ENCODE peak calls at places on chromosomes 11 and 22, in four cellular contexts. One of them, this sample, is unnamed.

GRCh38 chr11:120363436-120363835 is 27.2 kb downstream of the ARHGEF12 start:
- DNase-seq in fibroblast of lung: peak; percentile 52
- DNase-seq in ovary: no peak
- DNase-seq in PC-3: no peak
- DNase-seq in this sample: no peak

GRCh38 chr11:134856371-134856971 is 444.4 kb upstream of the B3GAT1 start:
- DNase-seq in PC-3: no peak
- DNase-seq in ovary: no peak
- DNase-seq in fibroblast of lung: no peak
- DNase-seq in this sample: no peak

GRCh38 chr11:34345991-34346480 is 11.8 kb downstream of the ABTB2 start:
- DNase-seq in fibroblast of lung: peak; percentile 87
- DNase-seq in PC-3: no peak
- DNase-seq in ovary: no peak
- DNase-seq in this sample: no peak

GRCh38 chr22:27461470-27461869 is 340.1 kb downstream of the MN1 start:
- DNase-seq in ovary: no peak
- DNase-seq in PC-3: peak; percentile 70
- DNase-seq in fibroblast of lung: peak; percentile 97
- DNase-seq in this sample: peak; percentile 68

GRCh38 chr11:395866-396265 is 1.9 kb downstream of the PKP3 start:
- DNase-seq in fibroblast of lung: no peak
- DNase-seq in PC-3: no peak
- DNase-seq in ovary: no peak
- DNase-seq in this sample: peak; percentile 41

GRCh38 chr11:132238331-132238730 is 867.9 kb downstream of the NTM start:
- DNase-seq in ovary: no peak
- DNase-seq in PC-3: no peak
- DNase-seq in fibroblast of lung: peak; percentile 38
- DNase-seq in this sample: no peak

GRCh38 chr22:44269117-44269498 is 43.6 kb downstream of the SHISAL1 start:
- DNase-seq in PC-3: no peak
- DNase-seq in fibroblast of lung: no peak
- DNase-seq in ovary: no peak
- DNase-seq in this sample: no peak

GRCh38 chr22:18012528-18012927 is 11.8 kb downstream of the MICAL3 start:
- DNase-seq in ovary: no peak
- DNase-seq in PC-3: peak; percentile 81
- DNase-seq in fibroblast of lung: peak; percentile 69
- DNase-seq in this sample: peak; percentile 82

GRCh38 chr11:124667601-124668000 is 5.9 kb downstream of the SIAE start:
- DNase-seq in ovary: no peak
- DNase-seq in PC-3: no peak
- DNase-seq in fibroblast of lung: no peak
- DNase-seq in this sample: no peak

GRCh38 chr22:33654173-33654890 is 265.9 kb downstream of the LARGE1 start:
- DNase-seq in ovary: no peak
- DNase-seq in PC-3: no peak
- DNase-seq in fibroblast of lung: no peak
- DNase-seq in this sample: no peak

GRCh38 chr11:113677648-113678047 is 28.5 kb downstream of the TMPRSS5 start:
- DNase-seq in PC-3: no peak
- DNase-seq in ovary: no peak
- DNase-seq in fibroblast of lung: no peak
- DNase-seq in this sample: no peak

This sample was measured in mammary epithelial cell.